ENCODE peak calls at places on chromosomes 13 and 19, in five cellular contexts. D is sigmoid colon, L is GM12891, Q is IMR-90, I is thyroid gland. F is an unnamed sample.

GRCh38 chr13:72195044-72195704 is 328.2 kb upstream of the DACH1 start:
- DNase-seq in D (no peak), L (no peak), Q (no peak), I (no peak), F (no peak)

GRCh38 chr13:85497652-85498051 is 301.6 kb downstream of the SLITRK6 start:
- DNase-seq in D (no peak), L (no peak), Q (peak), I (no peak), F (peak)

GRCh38 chr19:50679177-50680125 is 30.2 kb downstream of the C19orf81 start:
- DNase-seq in D (peak), L (peak), Q (peak), I (peak), F (peak)

GRCh38 chr19:45154064-45154827 is 6.5 kb downstream of the NKPD1 start:
- DNase-seq in D (no peak), L (no peak), Q (peak), I (no peak), F (peak)

GRCh38 chr19:43778651-43779050 is 2.1 kb downstream of the KCNN4 start:
- DNase-seq in D (no peak), L (no peak), Q (no peak), I (no peak), F (no peak)

GRCh38 chr19:7397687-7398086 is 49.0 kb downstream of the ARHGEF18 start:
- DNase-seq in D (no peak), L (no peak), Q (peak), I (no peak), F (peak)

GRCh38 chr13:113649212-113649611 is 8.8 kb downstream of the ATP4B start:
- DNase-seq in D (peak), L (no peak), Q (no peak), I (peak), F (no peak)

GRCh38 chr13:38166121-38166520 is 183.5 kb upstream of the UFM1 start:
- DNase-seq in D (no peak), L (no peak), Q (no peak), I (no peak), F (no peak)

GRCh38 chr19:9413240-9413954 is 22.0 kb downstream of the ZNF266 start:
- DNase-seq in D (no peak), L (no peak), Q (no peak), I (no peak), F (no peak)

GRCh38 chr19:39671739-39672363 is 16.1 kb downstream of the LGALS16 start:
- DNase-seq in D (no peak), L (no peak), Q (peak), I (peak), F (peak)

GRCh38 chr13:67383358-67383757 is 153.2 kb upstream of the PCDH9 start:
- DNase-seq in D (no peak), L (no peak), Q (peak), I (no peak), F (no peak)

GRCh38 chr13:22175815-22176214 is 504.9 kb downstream of the FGF9 start:
- DNase-seq in D (no peak), L (no peak), Q (no peak), I (no peak), F (no peak)

GRCh38 chr13:28819046-28819747 is 942 bp upstream of the MTUS2 start:
- DNase-seq in D (no peak), L (no peak), Q (peak), I (peak), F (no peak)

GRCh38 chr13:112892759-112893569 is 76.0 kb upstream of the MCF2L start:
- DNase-seq in D (no peak), L (no peak), Q (no peak), I (no peak), F (no peak)

DNA sequence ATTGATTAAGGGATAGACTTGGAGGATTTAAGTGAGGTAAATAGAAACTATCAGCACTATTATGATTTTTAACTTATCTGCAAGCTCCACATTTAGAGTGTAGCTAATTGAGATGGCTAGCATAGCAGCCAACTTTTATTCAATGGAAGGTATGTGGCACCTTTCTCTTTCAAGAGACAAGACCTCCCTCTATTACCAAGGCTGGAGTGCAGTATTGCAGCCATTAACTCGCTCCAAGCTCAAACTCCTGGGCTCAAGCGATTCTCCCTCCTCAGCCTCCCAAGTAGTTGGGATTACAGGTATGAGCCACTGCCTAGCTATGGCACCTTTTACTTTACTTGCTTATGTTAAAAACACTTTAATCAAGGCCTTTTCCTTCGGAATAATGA is 8.2 kb downstream of the TPT1 start:
- DNase-seq in D (no peak), L (no peak), Q (no peak), I (no peak), F (no peak)
- TF ChIP-seq POLR2A in D (no peak), L (peak), Q (peak), I (no peak), F (no peak)

GRCh38 chr19:41189425-41190065 is 3.5 kb upstream of the CYP2S1 start:
- DNase-seq in D (no peak), L (no peak), Q (no peak), I (no peak), F (no peak)

GRCh38 chr19:41193420-41194156 is 569 bp downstream of the CYP2S1 start:
- DNase-seq in D (no peak), L (no peak), Q (no peak), I (no peak), F (no peak)

GRCh38 chr19:41194157-41194552 is 1.1 kb downstream of the CYP2S1 start:
- DNase-seq in D (no peak), L (no peak), Q (no peak), I (no peak), F (no peak)

GRCh38 chr19:41195675-41196497 is 2.9 kb downstream of the CYP2S1 start:
- DNase-seq in D (no peak), L (no peak), Q (peak), I (no peak), F (no peak)

DNA sequence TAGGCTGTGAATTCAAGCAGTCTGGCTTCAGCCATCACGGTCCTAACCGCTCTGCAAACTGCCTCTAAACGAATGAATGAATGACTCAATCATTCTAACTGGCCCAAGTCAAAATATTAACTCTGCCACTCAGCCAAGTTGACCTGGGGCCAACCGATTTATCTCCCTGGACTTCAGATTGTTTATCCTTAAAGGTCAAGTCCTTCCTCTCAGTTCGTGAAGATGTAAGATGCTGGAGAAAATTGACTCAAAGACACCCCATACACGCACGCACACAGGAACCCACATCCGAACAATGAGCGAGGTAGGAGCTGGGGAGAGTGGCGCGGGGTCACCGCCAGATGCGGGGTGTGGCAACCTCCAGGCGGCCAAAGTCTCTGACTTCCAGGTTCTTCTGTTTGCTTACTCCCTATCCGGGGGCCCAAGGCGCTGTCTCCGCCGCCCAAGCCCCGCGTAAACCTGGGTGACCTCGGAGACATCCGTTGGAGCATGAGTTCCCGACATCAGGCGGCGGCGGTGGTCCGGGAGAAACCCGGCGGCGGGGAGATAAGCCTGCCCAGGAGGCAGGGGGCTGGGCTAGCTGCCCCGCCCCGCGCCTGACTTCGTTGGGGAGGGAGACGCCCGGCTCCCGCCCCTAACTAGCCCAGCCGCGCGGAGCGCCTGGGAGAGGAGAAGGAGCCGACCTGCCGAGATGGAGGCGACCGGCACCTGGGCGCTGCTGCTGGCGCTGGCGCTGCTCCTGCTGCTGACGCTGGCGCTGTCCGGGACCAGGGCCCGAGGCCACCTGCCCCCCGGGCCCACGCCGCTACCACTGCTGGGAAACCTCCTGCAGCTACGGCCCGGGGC is at the start of gene CYP2S1:
- DNase-seq in D (no peak), L (no peak), Q (peak), I (no peak), F (no peak)
- TF ChIP-seq POLR2A in D (no peak), L (no peak), Q (no peak), I (no peak), F (no peak)

GRCh38 chr19:1592023-1592754 is 476 bp downstream of the MBD3 start:
- DNase-seq in D (peak), L (peak), Q (peak), I (peak), F (peak)
- TF ChIP-seq POLR2A in D (no peak), L (peak), Q (peak), I (peak), F (peak)

GRCh38 chr19:18001837-18002345 is 6.1 kb upstream of the ARRDC2 start:
- DNase-seq in D (no peak), L (no peak), Q (no peak), I (no peak), F (no peak)

GRCh38 chr19:18000480-18000980 is 7.4 kb upstream of the ARRDC2 start:
- DNase-seq in D (no peak), L (no peak), Q (no peak), I (no peak), F (no peak)

GRCh38 chr19:17999685-18000479 is 8.1 kb upstream of the ARRDC2 start:
- DNase-seq in D (no peak), L (no peak), Q (no peak), I (no peak), F (no peak)

GRCh38 chr19:18002347-18002850 is 5.6 kb upstream of the ARRDC2 start:
- DNase-seq in D (no peak), L (no peak), Q (no peak), I (no peak), F (no peak)

GRCh38 chr19:18000981-18001836 is 6.8 kb upstream of the ARRDC2 start:
- DNase-seq in D (peak), L (peak), Q (peak), I (peak), F (peak)
- TF ChIP-seq POLR2A in D (peak), L (no peak), Q (peak), I (peak), F (peak)

GRCh38 chr13:102267191-102267590 is 134.7 kb downstream of the FGF14 start:
- DNase-seq in D (no peak), L (no peak), Q (peak), I (no peak), F (no peak)
- TF ChIP-seq POLR2A in D (no peak), L (no peak), Q (no peak), I (no peak), F (no peak)

F was measured in H54.